ENCODE peak calls at places on chromosome 19, in five cellular contexts. G is fibroblast of mammary gland, F is fibroblast of the aortic adventitia, S is body of pancreas, C is fibroblast of pulmonary artery. N is an unnamed sample.

GRCh38 chr19:14347999-14348889 is 33.0 kb upstream of the ADGRE5 start:
- DNase-seq in G (peak), F (peak), S (peak), C (peak), N (peak)

GRCh38 chr19:18858906-18859646 is 27.3 kb downstream of the UPF1 start:
- DNase-seq in G (no peak), F (no peak), S (no peak), C (no peak), N (no peak)

GRCh38 chr19:56637976-56638555 is 4.9 kb upstream of the SMIM17 start:
- DNase-seq in G (peak), F (peak), S (peak), C (peak), N (peak)

GRCh38 chr19:40607311-40607871 is 6.2 kb downstream of the LTBP4 start:
- DNase-seq in G (no peak), F (no peak), S (no peak), C (no peak), N (no peak)

GRCh38 chr19:55459950-55460657 is 1.3 kb downstream of the ISOC2 start:
- DNase-seq in G (peak), F (peak), S (no peak), C (peak), N (peak)

GRCh38 chr19:17947815-17948473 is 15.1 kb downstream of the CCDC124 start:
- DNase-seq in G (peak), F (peak), S (peak), C (peak), N (peak)

GRCh38 chr19:55643003-55643732 is at the start of gene ZNF581:
- DNase-seq in G (peak), F (peak), S (peak), C (peak), N (peak)

GRCh38 chr19:28185646-28186045 is 1027.3 kb downstream of the UQCRFS1 start:
- DNase-seq in G (peak), F (peak), S (no peak), C (no peak), N (no peak)

GRCh38 chr19:55836340-55836739 is at the start of gene NLRP4:
- DNase-seq in G (no peak), F (no peak), S (no peak), C (no peak), N (no peak)

GRCh38 chr19:35501684-35502083 is 11.4 kb upstream of the KRTDAP start:
- DNase-seq in G (peak), F (no peak), S (no peak), C (peak), N (no peak)

GRCh38 chr19:16470911-16471811 is 609 bp downstream of the EPS15L1 start:
- DNase-seq in G (peak), F (peak), S (peak), C (peak), N (peak)

GRCh38 chr19:54464624-54465266 is 1.2 kb upstream of the LENG9 start:
- DNase-seq in G (peak), F (peak), S (peak), C (peak), N (peak)

GRCh38 chr19:32622002-32622401 is 41.0 kb downstream of the PDCD5 start:
- DNase-seq in G (peak), F (no peak), S (no peak), C (no peak), N (no peak)

GRCh38 chr19:39409886-39410619 is 2.4 kb upstream of the PLEKHG2 start:
- DNase-seq in G (peak), F (peak), S (peak), C (peak), N (peak)

GRCh38 chr19:14369399-14370168 is 11.7 kb upstream of the ADGRE5 start:
- DNase-seq in G (peak), F (peak), S (no peak), C (peak), N (peak)

GRCh38 chr19:45419396-45419795 is 4.3 kb downstream of the ERCC1 start:
- DNase-seq in G (no peak), F (no peak), S (no peak), C (no peak), N (no peak)

GRCh38 chr19:47418595-47419036 is 711 bp downstream of the MEIS3 start:
- DNase-seq in G (no peak), F (no peak), S (no peak), C (no peak), N (no peak)

GRCh38 chr19:10618846-10619245 is 6.5 kb upstream of the SLC44A2 start:
- DNase-seq in G (no peak), F (no peak), S (no peak), C (no peak), N (no peak)

GRCh38 chr19:982567-983170 is 1.5 kb upstream of the WDR18 start:
- DNase-seq in G (peak), F (peak), S (peak), C (peak), N (peak)

GRCh38 chr19:38692458-38693379 is 45.3 kb downstream of the ACTN4 start:
- DNase-seq in G (no peak), F (no peak), S (no peak), C (no peak), N (no peak)

GRCh38 chr19:35949131-35949530 is 13.0 kb downstream of the LRFN3 start:
- DNase-seq in G (no peak), F (no peak), S (no peak), C (no peak), N (no peak)

GRCh38 chr19:29622191-29623070 is 16.3 kb downstream of the POP4 start:
- DNase-seq in G (no peak), F (no peak), S (no peak), C (peak), N (no peak)

GRCh38 chr19:35828694-35829301 is 16.2 kb upstream of the PRODH2 start:
- DNase-seq in G (peak), F (peak), S (peak), C (peak), N (peak)

GRCh38 chr19:34489175-34489574 is 7.6 kb downstream of the WTIP start:
- DNase-seq in G (no peak), F (no peak), S (no peak), C (no peak), N (no peak)

GRCh38 chr19:36436531-36436930 is 18.1 kb upstream of the ZFP82 start:
- DNase-seq in G (peak), F (no peak), S (no peak), C (peak), N (peak)

GRCh38 chr19:46391296-46392251 is 21.8 kb downstream of the CCDC8 start:
- DNase-seq in G (no peak), F (no peak), S (no peak), C (no peak), N (no peak)

DNA sequence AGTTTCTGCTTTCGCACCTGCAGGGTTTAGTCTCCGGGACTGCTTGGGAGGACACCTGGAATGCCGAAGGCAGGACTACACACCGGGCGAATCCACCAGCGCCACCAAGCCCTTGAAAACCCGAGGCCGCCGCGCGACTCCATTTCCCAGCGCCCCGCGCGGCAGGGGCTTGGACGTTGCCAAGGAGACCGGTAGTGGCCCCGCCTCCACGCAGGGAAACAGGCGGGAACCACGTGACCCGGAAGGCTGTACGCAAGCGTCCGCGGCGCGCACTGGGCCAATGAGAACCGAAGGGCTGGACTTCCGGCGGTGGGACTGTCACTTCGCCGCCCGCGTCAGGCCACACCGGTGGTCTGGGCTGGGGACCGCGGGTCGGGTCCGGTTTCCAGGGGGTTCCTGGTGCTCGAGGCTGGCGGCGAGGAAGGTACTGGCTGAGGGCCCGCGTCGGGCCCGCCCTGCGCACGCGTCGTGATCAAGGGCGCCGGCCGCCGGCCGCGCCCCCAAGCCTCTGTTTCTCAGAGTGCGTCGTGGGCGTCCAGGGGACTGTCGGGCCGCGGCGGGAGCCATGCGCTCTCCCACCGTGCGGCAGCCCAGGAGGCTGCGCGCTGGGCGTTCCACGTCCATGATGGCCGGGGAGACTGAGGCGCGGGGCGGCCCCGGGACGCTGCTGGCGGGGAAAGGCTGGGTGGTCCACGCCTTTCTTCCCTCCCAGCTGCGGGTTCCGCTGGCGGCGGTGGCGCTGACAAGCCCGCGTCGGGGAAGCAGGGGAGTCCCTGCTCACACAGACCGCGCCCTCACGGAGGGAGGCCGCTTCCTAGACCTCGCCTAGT is at the start of gene ZNF324:
- DNase-seq in G (peak), F (peak), S (peak), C (peak), N (peak)
- TF ChIP-seq CTCF in G (no peak), F (no peak), S (peak), C (no peak), N (no peak)

GRCh38 chr19:2494084-2494446 is 18.1 kb downstream of the GADD45B start:
- DNase-seq in G (peak), F (peak), S (no peak), C (peak), N (peak)
- H3K4me3 ChIP-seq in G (peak), F (peak), S (no peak), C (peak), N (peak)

GRCh38 chr19:43229315-43229714 is 23.9 kb upstream of the PSG4 start:
- DNase-seq in G (no peak), F (peak), S (no peak), C (peak), N (peak)
- TF ChIP-seq CTCF in G (no peak), F (peak), S (no peak), C (no peak), N (peak)

DNA sequence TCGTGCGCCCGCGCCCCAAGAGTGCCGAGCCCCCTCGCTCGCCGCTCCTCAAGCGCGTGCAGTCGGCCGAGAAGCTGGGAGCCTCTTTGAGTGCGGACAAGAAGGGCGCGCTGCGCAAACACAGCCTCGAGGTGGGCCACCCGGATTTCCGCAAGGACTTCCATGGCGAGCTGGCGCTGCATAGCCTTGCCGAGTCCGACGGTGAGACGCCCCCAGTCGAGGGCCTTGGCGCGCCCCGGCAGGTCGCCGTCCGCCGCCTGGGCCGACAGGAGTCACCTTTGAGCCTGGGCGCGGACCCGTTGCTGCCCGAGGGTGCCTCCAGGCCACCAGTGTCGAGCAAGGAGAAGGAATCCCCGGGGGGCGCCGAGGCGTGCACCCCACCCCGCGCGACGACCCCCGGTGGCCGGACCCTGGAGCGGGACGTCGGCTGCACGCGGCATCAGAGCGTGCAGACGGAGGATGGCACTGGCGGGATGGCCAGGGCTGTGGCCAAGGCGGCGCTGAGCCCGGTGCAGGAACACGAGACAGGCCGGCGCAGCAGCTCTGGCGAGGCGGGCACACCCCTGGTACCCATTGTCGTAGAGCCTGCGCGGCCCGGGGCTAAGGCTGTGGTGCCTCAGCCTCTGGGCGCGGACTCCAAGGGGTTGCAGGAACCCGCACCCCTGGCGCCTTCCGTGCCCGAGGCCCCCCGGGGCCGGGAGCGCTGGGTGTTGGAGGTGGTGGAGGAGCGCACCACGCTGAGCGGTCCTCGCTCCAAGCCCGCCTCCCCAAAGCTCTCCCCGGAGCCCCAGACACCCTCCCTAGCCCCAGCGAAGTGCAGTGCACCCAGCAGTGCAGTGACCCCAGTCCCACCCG is 7.1 kb downstream of the DNASE2 start:
- DNase-seq in G (no peak), F (no peak), S (no peak), C (no peak), N (no peak)
- H3K4me3 ChIP-seq in G (no peak), F (no peak), S (no peak), C (no peak), N (no peak)

GRCh38 chr19:7524992-7525739 is 2.7 kb downstream of the MCOLN1 start:
- DNase-seq in G (no peak), F (no peak), S (no peak), C (no peak), N (no peak)
- TF ChIP-seq CTCF in G (no peak), F (no peak), S (no peak), C (no peak), N (no peak)

GRCh38 chr19:5141926-5142724 is 173.2 kb downstream of the KDM4B start:
- DNase-seq in G (no peak), F (no peak), S (no peak), C (no peak), N (no peak)
- H3K4me3 ChIP-seq in G (no peak), F (no peak), S (no peak), C (no peak), N (no peak)

GRCh38 chr19:20051841-20052768 is 12.8 kb upstream of the ZNF682 start:
- DNase-seq in G (peak), F (peak), S (peak), C (peak), N (peak)
- TF ChIP-seq CTCF in G (no peak), F (peak), S (peak), C (no peak), N (no peak)

GRCh38 chr19:11674067-11674492 is 64.7 kb downstream of the ZNF823 start:
- DNase-seq in G (no peak), F (no peak), S (no peak), C (no peak), N (no peak)
- H3K4me3 ChIP-seq in G (peak), F (peak), S (no peak), C (peak), N (peak)

N was measured in cardiac fibroblast.